ENCODE peak calls at places on chromosomes 6 and 20, in nine cellular contexts. J is tibial artery, K is HepG2, H is breast epithelium, Q is MCF 10A, C is MM.1S, L is AG04450, T is upper lobe of right lung, M is left ventricle myocardium inferior. A is an unnamed sample.

GRCh38 chr6:166415306-166415705 is 32.6 kb upstream of the MPC1 start:
- DNase-seq in Q (no peak), C (no peak), H (no peak), M (no peak), T (no peak), J (no peak), L (no peak), K (no peak), A (no peak)

GRCh38 chr6:28078836-28079235 is 1.5 kb upstream of the ZNF165 start:
- DNase-seq in H (no peak), M (no peak), L (no peak), K (no peak), J (no peak), T (no peak), C (no peak), Q (peak; percentile 0), A (no peak)

GRCh38 chr20:63086421-63087235 is 79.9 kb upstream of the BHLHE23 start:
- DNase-seq in T (peak; percentile 55), L (no peak), K (no peak), M (peak; percentile 4), C (no peak), Q (no peak), H (peak; percentile 27), J (peak; percentile 53), A (peak; percentile 67)

GRCh38 chr6:166664135-166664534 is 37.1 kb upstream of the RPS6KA2 start:
- DNase-seq in J (no peak), Q (no peak), M (no peak), L (no peak), C (no peak), T (no peak), H (no peak), K (no peak), A (no peak)

GRCh38 chr20:3430376-3431069 is 23.1 kb upstream of the DNAAF9 start:
- DNase-seq in Q (no peak), L (no peak), J (peak; percentile 64), T (no peak), H (no peak), M (no peak), K (no peak), C (no peak), A (no peak)

GRCh38 chr20:33736962-33737361 is 5.2 kb downstream of the ZNF341 start:
- DNase-seq in L (no peak), M (no peak), J (no peak), H (no peak), C (no peak), T (no peak), Q (no peak), K (no peak), A (no peak)

GRCh38 chr6:152401978-152402377 is 235.2 kb downstream of the SYNE1 start:
- DNase-seq in L (no peak), M (no peak), T (no peak), C (no peak), K (no peak), J (no peak), Q (peak; percentile 84), H (no peak), A (no peak)

GRCh38 chr6:145347256-145347655 is 388.1 kb downstream of the EPM2A start:
- DNase-seq in M (no peak), T (no peak), J (no peak), H (no peak), L (no peak), Q (no peak), C (no peak), K (no peak), A (no peak)

GRCh38 chr6:13554929-13555333 is 19.5 kb upstream of the SIRT5 start:
- DNase-seq in T (no peak), M (peak; percentile 62), L (no peak), K (no peak), J (no peak), H (no peak), C (no peak), Q (no peak), A (peak; percentile 83)

GRCh38 chr6:170129691-170130171 is 161.1 kb downstream of the DLL1 start:
- DNase-seq in M (peak; percentile 83), C (no peak), Q (peak; percentile 68), K (no peak), H (peak; percentile 52), L (no peak), T (peak; percentile 81), J (peak; percentile 56), A (peak; percentile 84)

GRCh38 chr20:62308102-62308822 is 5.5 kb downstream of the ADRM1 start:
- DNase-seq in Q (no peak), K (no peak), J (no peak), L (no peak), M (no peak), T (no peak), H (no peak), C (no peak), A (no peak)

GRCh38 chr6:83071707-83072106 is 4.2 kb downstream of the DOP1A start:
- DNase-seq in J (no peak), C (no peak), T (no peak), L (no peak), Q (peak; percentile 49), H (no peak), K (no peak), M (no peak), A (no peak)

GRCh38 chr6:8672882-8673281 is 237.5 kb upstream of the SLC35B3 start:
- DNase-seq in Q (no peak), T (no peak), C (no peak), H (no peak), L (no peak), J (no peak), M (no peak), K (no peak), A (no peak)

GRCh38 chr6:20847904-20848303 is 313.6 kb downstream of the CDKAL1 start:
- DNase-seq in L (no peak), T (no peak), H (no peak), J (no peak), C (no peak), Q (no peak), K (peak; percentile 55), M (no peak), A (no peak)

GRCh38 chr20:32050851-32051556 is 1.0 kb upstream of the HCK start:
- DNase-seq in J (peak; percentile 75), C (no peak), L (no peak), K (no peak), T (peak; percentile 77), Q (no peak), H (no peak), M (peak; percentile 60), A (no peak)

GRCh38 chr6:5466459-5466858 is 205.1 kb downstream of the FARS2 start:
- DNase-seq in H (no peak), T (no peak), L (peak; percentile 26), C (no peak), J (no peak), Q (peak; percentile 44), M (no peak), K (no peak), A (no peak)

GRCh38 chr6:26249959-26250805 is 114.8 kb upstream of the BTN3A2 start:
- DNase-seq in K (peak; percentile 58), M (peak; percentile 31), C (peak; percentile 91), L (no peak), T (peak; percentile 71), H (peak; percentile 76), Q (peak; percentile 87), J (no peak), A (peak; percentile 84)

GRCh38 chr20:36794116-36794474 is 20.5 kb upstream of the DSN1 start:
- DNase-seq in T (no peak), M (no peak), H (no peak), C (no peak), J (no peak), L (no peak), K (no peak), Q (no peak), A (peak; percentile 74)

GRCh38 chr20:36793294-36794115 is 19.9 kb upstream of the DSN1 start:
- DNase-seq in C (no peak), H (no peak), J (no peak), M (no peak), L (no peak), T (no peak), Q (no peak), K (no peak), A (peak; percentile 73)

GRCh38 chr20:36791862-36792261 is 18.3 kb upstream of the DSN1 start:
- DNase-seq in L (no peak), Q (no peak), C (no peak), K (no peak), J (no peak), H (no peak), M (no peak), T (no peak), A (no peak)

GRCh38 chr20:36795691-36796090 is 22.1 kb upstream of the DSN1 start:
- DNase-seq in C (no peak), J (no peak), Q (no peak), H (no peak), K (no peak), T (no peak), M (no peak), L (no peak), A (no peak)

GRCh38 chr20:36792422-36792821 is 18.9 kb upstream of the DSN1 start:
- DNase-seq in K (peak; percentile 80), M (no peak), T (no peak), J (peak; percentile 80), Q (peak; percentile 36), C (peak; percentile 31), H (no peak), L (peak; percentile 42), A (peak; percentile 87)
- TF ChIP-seq CTCF in K (peak; percentile 54), M (peak; percentile 56), T (peak; percentile 14), J (no peak), Q (peak; percentile 20), C (peak; percentile 21), H (peak; percentile 9), L (peak; percentile 63), A (peak; percentile 55)

DNA sequence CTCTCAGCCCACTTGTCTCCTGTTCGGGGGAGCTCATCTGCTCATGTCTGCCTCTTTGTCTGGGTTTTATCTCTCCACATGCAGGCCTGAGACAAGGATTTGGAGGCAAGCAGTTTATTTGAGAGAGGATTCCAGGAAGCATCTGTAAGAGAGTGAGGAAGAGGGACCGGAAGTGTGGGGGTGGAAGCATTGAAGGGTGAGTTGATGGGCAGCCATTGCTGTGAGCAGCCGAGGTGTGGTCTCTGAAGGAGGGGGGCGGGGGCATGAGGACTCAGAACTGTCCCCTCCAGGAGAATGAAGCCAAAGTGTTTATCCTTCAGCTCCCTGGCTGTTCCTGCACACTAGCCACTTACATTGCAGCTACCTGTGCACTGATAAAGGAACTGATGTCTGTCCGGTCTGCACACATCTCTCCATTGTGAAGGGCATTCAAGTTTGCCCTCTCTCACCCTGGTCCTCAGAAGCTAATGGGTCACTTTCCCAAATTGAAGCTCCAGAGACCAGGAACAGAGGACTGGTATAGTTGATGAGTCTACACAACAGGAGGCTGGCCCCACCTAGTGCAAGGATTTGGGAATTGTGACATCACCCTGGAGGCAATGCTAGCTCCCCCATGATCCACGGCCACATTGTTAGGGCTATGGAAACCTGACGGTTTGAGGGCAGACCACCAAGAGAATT is 100.5 kb upstream of the FOXA2 start:
- DNase-seq in K (no peak), M (no peak), L (no peak), T (no peak), Q (peak; percentile 40), C (no peak), J (no peak), H (no peak), A (no peak)
- TF ChIP-seq CTCF in K (peak; percentile 49), M (no peak), L (no peak), T (no peak), Q (peak; percentile 28), C (peak; percentile 11), J (no peak), H (no peak), A (no peak)

GRCh38 chr20:42483694-42484303 is 705.9 kb downstream of the PTPRT start:
- DNase-seq in M (no peak), C (peak; percentile 15), H (no peak), K (peak; percentile 32), T (no peak), L (no peak), Q (no peak), J (no peak), A (no peak)
- TF ChIP-seq CTCF in M (peak; percentile 32), C (peak; percentile 37), H (peak; percentile 12), K (peak; percentile 58), T (peak; percentile 52), L (peak; percentile 8), Q (no peak), J (no peak), A (peak; percentile 12)

GRCh38 chr6:47073125-47074110 is 31.3 kb upstream of the ADGRF1 start:
- DNase-seq in Q (peak; percentile 30), L (no peak), T (no peak), J (no peak), K (peak; percentile 99), M (no peak), C (no peak), H (no peak), A (no peak)
- TF ChIP-seq CTCF in Q (peak; percentile 12), L (peak; percentile 36), T (peak; percentile 23), J (no peak), K (peak; percentile 77), M (peak; percentile 18), C (peak; percentile 28), H (no peak), A (no peak)